ENCODE peak calls at places on chromosomes 6 and 20, in seven cellular contexts. One of them, this sample, is unnamed. For H3K4me1, the result is how much of the 10 kb centered on the place peaks cover.

GRCh38 chr6:158911746-158912158 is 88.2 kb downstream of the RSPH3 start:
- DNase-seq in ovary: no peak
- DNase-seq in aorta: no peak
- DNase-seq in tibial artery: no peak
- DNase-seq in neuronal stem cell: no peak
- DNase-seq in pancreas: no peak
- DNase-seq in MM.1S: no peak
- DNase-seq in this sample: no peak

GRCh38 chr6:148747493-148748160 is 797 bp downstream of the UST start:
- DNase-seq in ovary: peak
- DNase-seq in tibial artery: peak
- DNase-seq in aorta: peak
- DNase-seq in MM.1S: no peak
- DNase-seq in pancreas: peak
- DNase-seq in neuronal stem cell: peak
- DNase-seq in this sample: peak

GRCh38 chr20:60104980-60105379 is 146.8 kb downstream of the CDH26 start:
- DNase-seq in MM.1S: no peak
- DNase-seq in tibial artery: no peak
- DNase-seq in aorta: no peak
- DNase-seq in neuronal stem cell: no peak
- DNase-seq in ovary: no peak
- DNase-seq in pancreas: no peak
- DNase-seq in this sample: no peak

GRCh38 chr6:94196891-94197290 is 777.5 kb upstream of the EPHA7 start:
- DNase-seq in ovary: no peak
- DNase-seq in pancreas: no peak
- DNase-seq in aorta: no peak
- DNase-seq in tibial artery: no peak
- DNase-seq in MM.1S: no peak
- DNase-seq in neuronal stem cell: no peak
- DNase-seq in this sample: no peak

GRCh38 chr6:123598011-123598410 is 38.7 kb downstream of the TRDN start:
- DNase-seq in tibial artery: no peak
- DNase-seq in aorta: no peak
- DNase-seq in ovary: no peak
- DNase-seq in MM.1S: no peak
- DNase-seq in neuronal stem cell: no peak
- DNase-seq in pancreas: no peak
- DNase-seq in this sample: no peak

GRCh38 chr20:44494266-44494665 is 18.6 kb downstream of the TTPAL start:
- DNase-seq in pancreas: no peak
- DNase-seq in tibial artery: no peak
- DNase-seq in MM.1S: no peak
- DNase-seq in neuronal stem cell: no peak
- DNase-seq in aorta: no peak
- DNase-seq in ovary: no peak
- DNase-seq in this sample: no peak

GRCh38 chr6:30091577-30092381 is 16.2 kb upstream of the RNF39 start:
- DNase-seq in neuronal stem cell: no peak
- DNase-seq in tibial artery: no peak
- DNase-seq in aorta: peak
- DNase-seq in pancreas: no peak
- DNase-seq in ovary: no peak
- DNase-seq in MM.1S: no peak
- DNase-seq in this sample: peak

GRCh38 chr6:24205020-24205492 is 79.0 kb downstream of the NRSN1 start:
- DNase-seq in neuronal stem cell: peak
- DNase-seq in ovary: no peak
- DNase-seq in pancreas: no peak
- DNase-seq in aorta: no peak
- DNase-seq in tibial artery: no peak
- DNase-seq in MM.1S: peak
- DNase-seq in this sample: no peak

GRCh38 chr20:61802721-61803311 is 262.9 kb downstream of the TAF4 start:
- DNase-seq in pancreas: no peak
- DNase-seq in ovary: no peak
- DNase-seq in aorta: no peak
- DNase-seq in tibial artery: no peak
- DNase-seq in neuronal stem cell: no peak
- DNase-seq in MM.1S: no peak
- DNase-seq in this sample: no peak

GRCh38 chr6:167827062-167827587 is 414 bp downstream of the AFDN start:
- DNase-seq in aorta: no peak
- DNase-seq in ovary: peak
- DNase-seq in neuronal stem cell: no peak
- DNase-seq in tibial artery: no peak
- DNase-seq in pancreas: peak
- DNase-seq in MM.1S: no peak
- DNase-seq in this sample: no peak

GRCh38 chr20:48467622-48468021 is 360.2 kb downstream of the PREX1 start:
- DNase-seq in pancreas: no peak
- DNase-seq in neuronal stem cell: no peak
- DNase-seq in tibial artery: no peak
- DNase-seq in aorta: no peak
- DNase-seq in MM.1S: peak
- DNase-seq in ovary: no peak
- DNase-seq in this sample: no peak

GRCh38 chr6:28496099-28496779 is 19.4 kb downstream of the GPX6 start:
- DNase-seq in pancreas: no peak
- DNase-seq in tibial artery: no peak
- DNase-seq in MM.1S: no peak
- DNase-seq in neuronal stem cell: no peak
- DNase-seq in aorta: no peak
- DNase-seq in ovary: no peak
- DNase-seq in this sample: no peak

GRCh38 chr6:116685437-116685993 is 4.5 kb downstream of the KPNA5 start:
- DNase-seq in pancreas: no peak
- DNase-seq in tibial artery: no peak
- DNase-seq in ovary: no peak
- DNase-seq in MM.1S: no peak
- DNase-seq in neuronal stem cell: no peak
- DNase-seq in aorta: no peak
- DNase-seq in this sample: no peak

GRCh38 chr20:4666001-4666470 is 55.7 kb upstream of the PRND start:
- DNase-seq in neuronal stem cell: no peak
- DNase-seq in aorta: peak
- DNase-seq in ovary: no peak
- DNase-seq in pancreas: no peak
- DNase-seq in MM.1S: peak
- DNase-seq in tibial artery: no peak
- DNase-seq in this sample: no peak

GRCh38 chr20:4936392-4936850 is 64.9 kb downstream of the SLC23A2 start:
- DNase-seq in aorta: no peak
- DNase-seq in MM.1S: no peak
- DNase-seq in ovary: no peak
- DNase-seq in neuronal stem cell: no peak
- DNase-seq in pancreas: no peak
- DNase-seq in tibial artery: no peak
- DNase-seq in this sample: no peak

GRCh38 chr6:52115145-52115741 is 27.8 kb upstream of the PKHD1 start:
- DNase-seq in aorta: no peak
- DNase-seq in neuronal stem cell: no peak
- DNase-seq in MM.1S: no peak
- DNase-seq in ovary: no peak
- DNase-seq in pancreas: no peak
- DNase-seq in tibial artery: no peak
- DNase-seq in this sample: no peak

GRCh38 chr20:10857362-10858070 is 183.7 kb upstream of the JAG1 start:
- DNase-seq in ovary: no peak
- DNase-seq in MM.1S: no peak
- DNase-seq in pancreas: peak
- DNase-seq in neuronal stem cell: no peak
- DNase-seq in tibial artery: no peak
- DNase-seq in aorta: peak
- DNase-seq in this sample: no peak

GRCh38 chr6:37862992-37863391 is 43.5 kb downstream of the ZFAND3 start:
- DNase-seq in MM.1S: no peak
- DNase-seq in ovary: no peak
- DNase-seq in aorta: no peak
- DNase-seq in neuronal stem cell: no peak
- DNase-seq in tibial artery: no peak
- DNase-seq in pancreas: no peak
- DNase-seq in this sample: no peak

GRCh38 chr6:33319939-33320314 is 2.4 kb upstream of the ZBTB22 start:
- DNase-seq in aorta: no peak
- DNase-seq in pancreas: no peak
- DNase-seq in neuronal stem cell: no peak
- DNase-seq in MM.1S: no peak
- DNase-seq in tibial artery: no peak
- DNase-seq in ovary: no peak
- DNase-seq in this sample: no peak

GRCh38 chr20:373171-373890 is 7.2 kb upstream of the TRIB3 start:
- DNase-seq in MM.1S: no peak
- DNase-seq in pancreas: peak
- DNase-seq in ovary: no peak
- DNase-seq in tibial artery: no peak
- DNase-seq in neuronal stem cell: no peak
- DNase-seq in aorta: peak
- DNase-seq in this sample: no peak

GRCh38 chr6:42101186-42101657 is 41.2 kb downstream of the C6orf132 start:
- DNase-seq in neuronal stem cell: no peak
- DNase-seq in MM.1S: no peak
- DNase-seq in ovary: no peak
- DNase-seq in aorta: no peak
- DNase-seq in pancreas: no peak
- DNase-seq in tibial artery: no peak
- DNase-seq in this sample: peak

GRCh38 chr6:93278241-93278640 is 141.1 kb downstream of the EPHA7 start:
- DNase-seq in neuronal stem cell: no peak
- DNase-seq in MM.1S: no peak
- DNase-seq in aorta: no peak
- DNase-seq in tibial artery: no peak
- DNase-seq in pancreas: no peak
- DNase-seq in ovary: no peak
- DNase-seq in this sample: no peak

GRCh38 chr20:2871555-2872303 is 1.6 kb upstream of the PTPRA start:
- DNase-seq in MM.1S: no peak
- DNase-seq in neuronal stem cell: no peak
- DNase-seq in pancreas: no peak
- DNase-seq in ovary: no peak
- DNase-seq in tibial artery: no peak
- DNase-seq in aorta: no peak
- DNase-seq in this sample: no peak

GRCh38 chr6:139030539-139030938 is 2.0 kb downstream of the ABRACL start:
- DNase-seq in tibial artery: no peak
- DNase-seq in neuronal stem cell: no peak
- DNase-seq in MM.1S: no peak
- DNase-seq in pancreas: no peak
- DNase-seq in ovary: no peak
- DNase-seq in aorta: no peak
- DNase-seq in this sample: no peak

GRCh38 chr6:31031095-31031494 is 20.8 kb downstream of the MUC22 start:
- DNase-seq in tibial artery: no peak
- DNase-seq in pancreas: no peak
- DNase-seq in aorta: no peak
- DNase-seq in ovary: no peak
- DNase-seq in neuronal stem cell: no peak
- DNase-seq in MM.1S: no peak
- DNase-seq in this sample: no peak

GRCh38 chr20:17518339-17519052 is 12.7 kb downstream of the BFSP1 start:
- DNase-seq in tibial artery: no peak
- DNase-seq in ovary: peak
- DNase-seq in pancreas: no peak
- DNase-seq in MM.1S: no peak
- DNase-seq in aorta: no peak
- DNase-seq in neuronal stem cell: no peak
- DNase-seq in this sample: no peak

GRCh38 chr6:108157234-108157971 is 8.4 kb upstream of the NR2E1 start:
- DNase-seq in neuronal stem cell: peak
- DNase-seq in aorta: no peak
- DNase-seq in ovary: no peak
- DNase-seq in tibial artery: no peak
- DNase-seq in MM.1S: no peak
- DNase-seq in pancreas: no peak
- DNase-seq in this sample: no peak

GRCh38 chr6:72411872-72412708 is 209.8 kb upstream of the KCNQ5 start:
- DNase-seq in neuronal stem cell: peak
- DNase-seq in tibial artery: peak
- DNase-seq in pancreas: peak
- DNase-seq in aorta: peak
- DNase-seq in MM.1S: peak
- DNase-seq in ovary: peak
- DNase-seq in this sample: peak

GRCh38 chr6:960356-960755 is 267.4 kb upstream of the EXOC2 start:
- DNase-seq in MM.1S: no peak
- DNase-seq in ovary: no peak
- DNase-seq in tibial artery: no peak
- DNase-seq in neuronal stem cell: peak
- DNase-seq in pancreas: no peak
- DNase-seq in aorta: no peak
- DNase-seq in this sample: no peak
- H3K4me3 ChIP-seq in MM.1S: no peak
- H3K4me3 ChIP-seq in ovary: no peak
- H3K4me3 ChIP-seq in tibial artery: no peak
- H3K4me3 ChIP-seq in neuronal stem cell: no peak
- H3K4me3 ChIP-seq in pancreas: no peak
- H3K4me3 ChIP-seq in aorta: no peak
- H3K4me3 ChIP-seq in this sample: no peak

GRCh38 chr6:6005467-6006427 is 978 bp downstream of the NRN1 start:
- DNase-seq in tibial artery: no peak
- DNase-seq in neuronal stem cell: no peak
- DNase-seq in ovary: no peak
- DNase-seq in pancreas: no peak
- DNase-seq in aorta: no peak
- DNase-seq in MM.1S: no peak
- DNase-seq in this sample: no peak
- H3K4me1 ChIP-seq in tibial artery: under half
- H3K4me1 ChIP-seq in neuronal stem cell: under half
- H3K4me1 ChIP-seq in ovary: under half
- H3K4me1 ChIP-seq in pancreas: under half
- H3K4me1 ChIP-seq in aorta: under half
- H3K4me1 ChIP-seq in MM.1S: under half
- H3K4me1 ChIP-seq in this sample: under half

GRCh38 chr6:106522557-106522956 is 106.7 kb downstream of the RTN4IP1 start:
- DNase-seq in tibial artery: no peak
- DNase-seq in aorta: no peak
- DNase-seq in ovary: no peak
- DNase-seq in neuronal stem cell: no peak
- DNase-seq in MM.1S: no peak
- DNase-seq in pancreas: no peak
- DNase-seq in this sample: no peak
- H3K27ac ChIP-seq in tibial artery: no peak
- H3K27ac ChIP-seq in aorta: no peak
- H3K27ac ChIP-seq in ovary: no peak
- H3K27ac ChIP-seq in neuronal stem cell: no peak
- H3K27ac ChIP-seq in MM.1S: no peak
- H3K27ac ChIP-seq in pancreas: no peak
- H3K27ac ChIP-seq in this sample: no peak

GRCh38 chr6:153104220-153104619 is 26.9 kb downstream of the RGS17 start:
- DNase-seq in pancreas: no peak
- DNase-seq in tibial artery: no peak
- DNase-seq in aorta: no peak
- DNase-seq in MM.1S: no peak
- DNase-seq in ovary: no peak
- DNase-seq in neuronal stem cell: no peak
- DNase-seq in this sample: no peak
- H3K4me3 ChIP-seq in pancreas: no peak
- H3K4me3 ChIP-seq in tibial artery: no peak
- H3K4me3 ChIP-seq in aorta: no peak
- H3K4me3 ChIP-seq in MM.1S: no peak
- H3K4me3 ChIP-seq in ovary: no peak
- H3K4me3 ChIP-seq in neuronal stem cell: no peak
- H3K4me3 ChIP-seq in this sample: no peak

GRCh38 chr6:2674857-2675256 is 75.9 kb downstream of the MYLK4 start:
- DNase-seq in aorta: no peak
- DNase-seq in ovary: no peak
- DNase-seq in MM.1S: no peak
- DNase-seq in pancreas: no peak
- DNase-seq in tibial artery: no peak
- DNase-seq in neuronal stem cell: no peak
- DNase-seq in this sample: no peak
- H3K4me1 ChIP-seq in aorta: under half
- H3K4me1 ChIP-seq in ovary: under half
- H3K4me1 ChIP-seq in MM.1S: under half
- H3K4me1 ChIP-seq in pancreas: under half
- H3K4me1 ChIP-seq in tibial artery: under half
- H3K4me1 ChIP-seq in neuronal stem cell: under half
- H3K4me1 ChIP-seq in this sample: under half